ENCODE peak calls at places on chromosomes 3 and 15, in six cellular contexts. One of them, this sample, is unnamed.

GRCh38 chr3:25430942-25431570 is 3.0 kb downstream of the RARB start:
- DNase-seq in heart left ventricle: no peak
- DNase-seq in stimulated activated naive CD8-positive, alpha-beta T cell treated with anti-CD3 and anti-CD28 coated beads, Interleukin-15, Interleukin-2, amounts not matched to agents 100 U/mL and 50 U/mL, for 24 hours: no peak
- DNase-seq in kidney glomerular epithelial cell: no peak
- DNase-seq in Right ventricle myocardium superior: no peak
- DNase-seq in globus pallidus: no peak
- DNase-seq in this sample: no peak

GRCh38 chr3:129040579-129041300 is 19.8 kb upstream of the GP9 start:
- DNase-seq in heart left ventricle: no peak
- DNase-seq in stimulated activated naive CD8-positive, alpha-beta T cell treated with anti-CD3 and anti-CD28 coated beads, Interleukin-15, Interleukin-2, amounts not matched to agents 100 U/mL and 50 U/mL, for 24 hours: no peak
- DNase-seq in kidney glomerular epithelial cell: no peak
- DNase-seq in Right ventricle myocardium superior: peak
- DNase-seq in globus pallidus: no peak
- DNase-seq in this sample: no peak

GRCh38 chr3:56758539-56758981 is 43.2 kb downstream of the ARHGEF3 start:
- DNase-seq in heart left ventricle: no peak
- DNase-seq in stimulated activated naive CD8-positive, alpha-beta T cell treated with anti-CD3 and anti-CD28 coated beads, Interleukin-15, Interleukin-2, amounts not matched to agents 100 U/mL and 50 U/mL, for 24 hours: peak
- DNase-seq in kidney glomerular epithelial cell: peak
- DNase-seq in Right ventricle myocardium superior: no peak
- DNase-seq in globus pallidus: no peak
- DNase-seq in this sample: no peak

GRCh38 chr3:162130582-162130981 is 634.0 kb downstream of the OTOL1 start:
- DNase-seq in heart left ventricle: no peak
- DNase-seq in stimulated activated naive CD8-positive, alpha-beta T cell treated with anti-CD3 and anti-CD28 coated beads, Interleukin-15, Interleukin-2, amounts not matched to agents 100 U/mL and 50 U/mL, for 24 hours: no peak
- DNase-seq in kidney glomerular epithelial cell: no peak
- DNase-seq in Right ventricle myocardium superior: no peak
- DNase-seq in globus pallidus: no peak
- DNase-seq in this sample: no peak

GRCh38 chr15:69104050-69104750 is 56.2 kb upstream of the GLCE start:
- DNase-seq in heart left ventricle: no peak
- DNase-seq in stimulated activated naive CD8-positive, alpha-beta T cell treated with anti-CD3 and anti-CD28 coated beads, Interleukin-15, Interleukin-2, amounts not matched to agents 100 U/mL and 50 U/mL, for 24 hours: no peak
- DNase-seq in kidney glomerular epithelial cell: no peak
- DNase-seq in Right ventricle myocardium superior: no peak
- DNase-seq in globus pallidus: no peak
- DNase-seq in this sample: no peak

GRCh38 chr15:41474941-41475340 is 18.7 kb upstream of the ITPKA start:
- DNase-seq in heart left ventricle: no peak
- DNase-seq in stimulated activated naive CD8-positive, alpha-beta T cell treated with anti-CD3 and anti-CD28 coated beads, Interleukin-15, Interleukin-2, amounts not matched to agents 100 U/mL and 50 U/mL, for 24 hours: no peak
- DNase-seq in kidney glomerular epithelial cell: no peak
- DNase-seq in Right ventricle myocardium superior: no peak
- DNase-seq in globus pallidus: no peak
- DNase-seq in this sample: no peak

GRCh38 chr3:114083112-114083511 is 26.6 kb downstream of the QTRT2 start:
- DNase-seq in heart left ventricle: no peak
- DNase-seq in stimulated activated naive CD8-positive, alpha-beta T cell treated with anti-CD3 and anti-CD28 coated beads, Interleukin-15, Interleukin-2, amounts not matched to agents 100 U/mL and 50 U/mL, for 24 hours: no peak
- DNase-seq in kidney glomerular epithelial cell: no peak
- DNase-seq in Right ventricle myocardium superior: no peak
- DNase-seq in globus pallidus: no peak
- DNase-seq in this sample: no peak

GRCh38 chr3:180871901-180872300 is 40.6 kb upstream of the FXR1 start:
- DNase-seq in heart left ventricle: no peak
- DNase-seq in stimulated activated naive CD8-positive, alpha-beta T cell treated with anti-CD3 and anti-CD28 coated beads, Interleukin-15, Interleukin-2, amounts not matched to agents 100 U/mL and 50 U/mL, for 24 hours: no peak
- DNase-seq in kidney glomerular epithelial cell: no peak
- DNase-seq in Right ventricle myocardium superior: no peak
- DNase-seq in globus pallidus: no peak
- DNase-seq in this sample: no peak

GRCh38 chr3:124816206-124816605 is 71.0 kb downstream of the ITGB5 start:
- DNase-seq in heart left ventricle: no peak
- DNase-seq in stimulated activated naive CD8-positive, alpha-beta T cell treated with anti-CD3 and anti-CD28 coated beads, Interleukin-15, Interleukin-2, amounts not matched to agents 100 U/mL and 50 U/mL, for 24 hours: no peak
- DNase-seq in kidney glomerular epithelial cell: no peak
- DNase-seq in Right ventricle myocardium superior: no peak
- DNase-seq in globus pallidus: no peak
- DNase-seq in this sample: no peak

GRCh38 chr15:48466825-48467224 is 135.6 kb downstream of the DUT start:
- DNase-seq in heart left ventricle: no peak
- DNase-seq in stimulated activated naive CD8-positive, alpha-beta T cell treated with anti-CD3 and anti-CD28 coated beads, Interleukin-15, Interleukin-2, amounts not matched to agents 100 U/mL and 50 U/mL, for 24 hours: no peak
- DNase-seq in kidney glomerular epithelial cell: no peak
- DNase-seq in Right ventricle myocardium superior: no peak
- DNase-seq in globus pallidus: no peak
- DNase-seq in this sample: no peak

GRCh38 chr15:84812842-84813241 is 4.3 kb upstream of the ALPK3 start:
- DNase-seq in heart left ventricle: peak
- DNase-seq in stimulated activated naive CD8-positive, alpha-beta T cell treated with anti-CD3 and anti-CD28 coated beads, Interleukin-15, Interleukin-2, amounts not matched to agents 100 U/mL and 50 U/mL, for 24 hours: no peak
- DNase-seq in kidney glomerular epithelial cell: peak
- DNase-seq in Right ventricle myocardium superior: no peak
- DNase-seq in globus pallidus: no peak
- DNase-seq in this sample: no peak

GRCh38 chr3:16864610-16865313 is 20.0 kb upstream of the PLCL2 start:
- DNase-seq in heart left ventricle: no peak
- DNase-seq in stimulated activated naive CD8-positive, alpha-beta T cell treated with anti-CD3 and anti-CD28 coated beads, Interleukin-15, Interleukin-2, amounts not matched to agents 100 U/mL and 50 U/mL, for 24 hours: no peak
- DNase-seq in kidney glomerular epithelial cell: peak
- DNase-seq in Right ventricle myocardium superior: no peak
- DNase-seq in globus pallidus: no peak
- DNase-seq in this sample: no peak

GRCh38 chr15:40756938-40757337 is 1.9 kb upstream of the RMDN3 start:
- DNase-seq in heart left ventricle: no peak
- DNase-seq in stimulated activated naive CD8-positive, alpha-beta T cell treated with anti-CD3 and anti-CD28 coated beads, Interleukin-15, Interleukin-2, amounts not matched to agents 100 U/mL and 50 U/mL, for 24 hours: no peak
- DNase-seq in kidney glomerular epithelial cell: no peak
- DNase-seq in Right ventricle myocardium superior: no peak
- DNase-seq in globus pallidus: no peak
- DNase-seq in this sample: peak

GRCh38 chr3:195204360-195205166 is 66.4 kb downstream of the XXYLT1 start:
- DNase-seq in heart left ventricle: no peak
- DNase-seq in stimulated activated naive CD8-positive, alpha-beta T cell treated with anti-CD3 and anti-CD28 coated beads, Interleukin-15, Interleukin-2, amounts not matched to agents 100 U/mL and 50 U/mL, for 24 hours: no peak
- DNase-seq in kidney glomerular epithelial cell: no peak
- DNase-seq in Right ventricle myocardium superior: no peak
- DNase-seq in globus pallidus: no peak
- DNase-seq in this sample: no peak